ENCODE peak calls at places on chromosomes 2 and 18, in four cellular contexts. X, Q, D and W are unnamed samples.
A peak's percentile ranks its signal among the peaks of the same experiment; 100 is the strongest.

GRCh38 chr2:240561325-240561971 is 1.3 kb downstream of the DUSP28 start:
- DNase-seq in X (peak; percentile 28), Q (no peak), D (no peak), W (no peak)

GRCh38 chr2:62654423-62654791 is 51.1 kb upstream of the EHBP1 start:
- DNase-seq in Q (no peak), D (no peak), X (no peak), W (no peak)

GRCh38 chr18:22223263-22223960 is 54.0 kb downstream of the GATA6 start:
- DNase-seq in D (no peak), Q (peak; percentile 42), X (peak; percentile 85), W (peak; percentile 75)

GRCh38 chr2:44895061-44895460 is 46.4 kb upstream of the SIX3 start:
- DNase-seq in D (no peak), X (no peak), Q (no peak), W (no peak)

GRCh38 chr18:36662000-36662399 is 166.8 kb downstream of the TPGS2 start:
- DNase-seq in X (peak; percentile 80), Q (no peak), D (no peak), W (no peak)

GRCh38 chr18:46335551-46336059 is 231.4 kb downstream of the HAUS1 start:
- DNase-seq in Q (no peak), D (no peak), X (peak; percentile 88), W (no peak)

GRCh38 chr18:45059695-45060094 is 379.0 kb downstream of the SETBP1 start:
- DNase-seq in X (no peak), D (no peak), Q (no peak), W (no peak)

GRCh38 chr2:6955523-6956136 is 38.4 kb downstream of the RNF144A start:
- DNase-seq in D (no peak), Q (no peak), X (no peak), W (no peak)

GRCh38 chr18:1436199-1436598 is 531.5 kb downstream of the ADCYAP1 start:
- DNase-seq in X (no peak), Q (no peak), D (no peak), W (no peak)

GRCh38 chr18:49247786-49248185 is 212.7 kb downstream of the DYM start:
- DNase-seq in D (no peak), X (no peak), Q (no peak), W (no peak)

GRCh38 chr2:127115471-127116199 is 8.7 kb upstream of the BIN1 start:
- DNase-seq in X (no peak), Q (no peak), D (peak; percentile 11), W (no peak)

GRCh38 chr2:29281585-29281984 is 166.4 kb downstream of the CLIP4 start:
- DNase-seq in Q (peak; percentile 7), D (peak; percentile 56), X (peak; percentile 39), W (no peak)

GRCh38 chr2:120914839-120915521 is 179.3 kb downstream of the GLI2 start:
- DNase-seq in Q (peak; percentile 73), X (peak; percentile 59), D (no peak), W (peak; percentile 58)

GRCh38 chr2:55163895-55164509 is 68.1 kb downstream of the CLHC1 start:
- DNase-seq in D (no peak), Q (no peak), X (no peak), W (no peak)

GRCh38 chr18:23661735-23662308 is 889 bp downstream of the ANKRD29 start:
- DNase-seq in D (no peak), Q (no peak), X (no peak), W (no peak)

GRCh38 chr2:104853926-104854506 is at the start of gene POU3F3:
- DNase-seq in Q (no peak), X (peak; percentile 100), D (no peak), W (no peak)

GRCh38 chr2:36662638-36663037 is 33.9 kb upstream of the VIT start:
- DNase-seq in Q (no peak), X (no peak), D (no peak), W (no peak)

GRCh38 chr2:217837530-217837929 is 165.3 kb downstream of the TNS1 start:
- DNase-seq in X (no peak), Q (no peak), D (no peak), W (no peak)

GRCh38 chr2:217834744-217835513 is 167.9 kb downstream of the TNS1 start:
- DNase-seq in Q (no peak), D (no peak), X (no peak), W (no peak)

GRCh38 chr2:217835931-217836881 is 166.6 kb downstream of the TNS1 start:
- DNase-seq in D (no peak), Q (peak; percentile 78), X (peak; percentile 80), W (no peak)

GRCh38 chr2:217838409-217838831 is 164.4 kb downstream of the TNS1 start:
- DNase-seq in Q (no peak), D (no peak), X (no peak), W (no peak)

GRCh38 chr2:217837001-217837491 is 165.7 kb downstream of the TNS1 start:
- DNase-seq in D (no peak), Q (peak; percentile 80), X (peak; percentile 86), W (peak; percentile 33)
- TF ChIP-seq CTCF in D (no peak), Q (peak; percentile 27), X (peak; percentile 38), W (no peak)

DNA sequence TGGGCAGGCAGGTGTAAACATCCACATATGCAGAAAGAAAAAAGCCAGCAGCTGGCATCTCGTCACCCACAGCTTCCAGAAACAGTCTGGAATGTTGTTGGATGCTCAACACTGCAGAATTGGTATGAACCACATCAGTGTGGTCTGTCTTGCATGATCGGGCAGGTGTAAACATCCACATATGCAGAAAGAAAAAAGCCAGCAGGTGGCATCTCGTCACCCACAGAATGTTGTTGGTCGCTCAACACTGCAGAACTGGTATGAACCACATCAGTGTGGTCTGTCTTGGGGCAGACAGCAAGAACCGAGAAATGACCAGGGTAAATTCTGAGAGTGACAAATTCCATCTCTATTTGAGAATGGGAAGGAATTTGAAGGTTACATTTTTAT is 39.6 kb downstream of the DOCK10 start:
- DNase-seq in Q (no peak), D (no peak), X (no peak), W (no peak)
- TF ChIP-seq CTCF in Q (no peak), D (no peak), X (no peak), W (no peak)

GRCh38 chr2:167843657-167844056 is 403.7 kb downstream of the STK39 start:
- DNase-seq in X (no peak), Q (no peak), D (no peak), W (no peak)

GRCh38 chr2:167843203-167843602 is 404.2 kb downstream of the STK39 start:
- DNase-seq in Q (no peak), D (no peak), X (no peak), W (no peak)

GRCh38 chr2:167844714-167845530 is 402.5 kb downstream of the STK39 start:
- DNase-seq in X (peak; percentile 97), D (no peak), Q (no peak), W (no peak)

DNA sequence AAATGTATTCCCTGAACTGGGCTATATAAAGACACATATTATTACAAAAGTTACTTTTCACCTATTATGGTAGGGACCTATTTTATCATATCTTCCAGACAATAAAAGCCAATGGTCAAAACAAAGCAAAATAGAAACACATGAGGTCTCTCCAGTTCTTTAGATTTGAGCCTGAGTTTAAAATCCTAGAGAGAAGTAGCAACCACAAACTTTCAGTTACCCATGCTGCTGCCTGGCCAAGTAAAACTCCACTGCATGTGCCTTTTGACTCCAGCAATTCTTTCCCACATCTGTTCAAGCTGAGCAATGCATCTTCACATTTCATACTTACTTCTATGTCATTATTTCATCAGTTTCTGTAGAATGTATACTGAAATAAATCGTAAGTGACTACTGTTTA is 405.3 kb downstream of the STK39 start:
- DNase-seq in X (no peak), Q (no peak), D (no peak), W (no peak)
- TF ChIP-seq CTCF in X (no peak), Q (no peak), D (no peak), W (no peak)

GRCh38 chr2:8877332-8877731 is 39.9 kb upstream of the KIDINS220 start:
- DNase-seq in Q (no peak), D (no peak), X (no peak), W (no peak)

GRCh38 chr2:8886197-8886508 is 48.7 kb upstream of the KIDINS220 start:
- DNase-seq in X (no peak), D (no peak), Q (no peak), W (no peak)

GRCh38 chr2:8885449-8886196 is 48.2 kb upstream of the KIDINS220 start:
- DNase-seq in Q (no peak), D (no peak), X (no peak), W (no peak)

GRCh38 chr2:8884812-8885211 is 47.4 kb upstream of the KIDINS220 start:
- DNase-seq in D (no peak), X (no peak), Q (no peak), W (no peak)

GRCh38 chr2:8882094-8882493 is 44.7 kb upstream of the KIDINS220 start:
- DNase-seq in Q (no peak), D (no peak), X (peak; percentile 91), W (no peak)
- TF ChIP-seq CTCF in Q (no peak), D (no peak), X (peak; percentile 89), W (no peak)

GRCh38 chr2:221961561-221961960 is 337.2 kb downstream of the PAX3 start:
- DNase-seq in X (no peak), D (no peak), Q (no peak), W (no peak)

GRCh38 chr2:221962186-221962585 is 336.6 kb downstream of the PAX3 start:
- DNase-seq in Q (no peak), D (no peak), X (no peak), W (no peak)

GRCh38 chr2:221958224-221958623 is 340.6 kb downstream of the PAX3 start:
- DNase-seq in X (peak; percentile 65), Q (no peak), D (no peak), W (no peak)
- TF ChIP-seq CTCF in X (peak; percentile 77), Q (no peak), D (no peak), W (no peak)